ENCODE peak calls at places on chromosomes 12 and 14, in four cellular contexts. J is left ventricle myocardium inferior, M is psoas muscle, P is aorta. Y is an unnamed sample.

GRCh38 chr12:2998789-2999264 is 39.6 kb downstream of the TEAD4 start:
- DNase-seq in J (peak; percentile 68), M (peak; percentile 98), P (peak; percentile 92), Y (peak; percentile 44)

GRCh38 chr14:105364100-105364708 is 34.1 kb upstream of the TEX22 start:
- DNase-seq in J (peak; percentile 38), M (no peak), P (no peak), Y (peak; percentile 11)

GRCh38 chr12:49985981-49986380 is 13.2 kb downstream of the AQP6 start:
- DNase-seq in J (no peak), M (no peak), P (no peak), Y (no peak)

GRCh38 chr12:132321321-132322118 is 7.9 kb downstream of the GALNT9 start:
- DNase-seq in J (no peak), M (peak; percentile 30), P (no peak), Y (no peak)

GRCh38 chr14:21185506-21185905 is 29.6 kb upstream of the OR5AU1 start:
- DNase-seq in J (no peak), M (no peak), P (no peak), Y (no peak)

GRCh38 chr12:69996276-69996675 is 171.2 kb downstream of the MYRFL start:
- DNase-seq in J (no peak), M (no peak), P (no peak), Y (no peak)

GRCh38 chr14:33363687-33364086 is 425.0 kb downstream of the NPAS3 start:
- DNase-seq in J (no peak), M (no peak), P (no peak), Y (no peak)

GRCh38 chr12:50563434-50563787 is 58.6 kb downstream of the DIP2B start:
- DNase-seq in J (no peak), M (no peak), P (no peak), Y (no peak)

GRCh38 chr14:90383731-90384542 is 12.9 kb upstream of the CALM1 start:
- DNase-seq in J (peak; percentile 65), M (peak; percentile 81), P (peak; percentile 85), Y (peak; percentile 72)

GRCh38 chr12:31780096-31780495 is 51.3 kb upstream of the AMN1 start:
- DNase-seq in J (no peak), M (no peak), P (no peak), Y (no peak)

GRCh38 chr14:60884134-60884533 is 96.7 kb downstream of the TRMT5 start:
- DNase-seq in J (no peak), M (no peak), P (no peak), Y (no peak)

GRCh38 chr14:51873221-51873893 is 12.9 kb downstream of the GNG2 start:
- DNase-seq in J (no peak), M (no peak), P (no peak), Y (no peak)

GRCh38 chr12:87274594-87275245 is 754.5 kb downstream of the C12orf50 start:
- DNase-seq in J (no peak), M (no peak), P (no peak), Y (no peak)

GRCh38 chr12:106342397-106343212 is 14.9 kb upstream of the POLR3B start:
- DNase-seq in J (peak; percentile 80), M (peak; percentile 92), P (peak; percentile 85), Y (peak; percentile 87)

GRCh38 chr12:96198970-96199369 is 4.8 kb downstream of the ELK3 start:
- DNase-seq in J (no peak), M (no peak), P (no peak), Y (no peak)
- H3K4me1 ChIP-seq in J (peaks cover 70% of the 10 kb centered on the region), M (no peaks in the 10 kb centered on the region), P (peaks cover 4% of the 10 kb centered on the region), Y (peaks cover 4% of the 10 kb centered on the region)

DNA sequence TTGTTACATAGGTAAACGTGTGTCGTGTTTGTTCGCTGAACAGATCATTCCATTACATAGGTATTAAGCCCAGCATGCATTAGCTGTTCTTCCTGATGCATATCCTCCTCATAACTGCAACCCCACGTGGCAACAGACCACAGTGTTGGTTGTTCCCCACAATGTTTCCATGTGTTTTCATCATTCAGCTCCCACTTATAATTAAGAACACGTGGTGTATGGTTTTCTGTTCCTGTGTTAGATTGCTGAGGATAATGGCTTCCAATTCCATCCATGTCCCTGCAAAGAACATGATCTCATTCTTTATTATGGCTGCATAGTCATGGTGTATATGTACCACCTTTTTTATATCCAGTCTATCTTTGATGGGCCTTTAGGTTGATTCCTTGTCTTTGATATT is 1071.1 kb downstream of the SLC16A7 start:
- DNase-seq in J (no peak), M (no peak), P (no peak), Y (no peak)
- H3K4me3 ChIP-seq in J (no peak overlapping the region), M (no peak overlapping the region), P (no peak overlapping the region), Y (no peak overlapping the region)

GRCh38 chr12:6202331-6202730 is 2.1 kb downstream of the CD9 start:
- DNase-seq in J (no peak), M (no peak), P (no peak), Y (no peak)
- H3K4me1 ChIP-seq in J (peaks cover 81% of the 10 kb centered on the region), M (peaks cover 28% of the 10 kb centered on the region), P (peaks cover 4% of the 10 kb centered on the region), Y (peaks cover 6% of the 10 kb centered on the region)

GRCh38 chr12:68813242-68813593 is 5.2 kb downstream of the MDM2 start:
- DNase-seq in J (no peak), M (no peak), P (no peak), Y (no peak)
- H3K4me3 ChIP-seq in J (no peak overlapping the region), M (peak overlapping the region; percentile 93), P (no peak overlapping the region), Y (no peak overlapping the region)

GRCh38 chr12:109466821-109467220 is 10.3 kb downstream of the KCTD10 start:
- DNase-seq in J (no peak), M (no peak), P (no peak), Y (no peak)
- H3K4me1 ChIP-seq in J (peaks cover 100% of the 10 kb centered on the region), M (peaks cover 60% of the 10 kb centered on the region), P (peaks cover 20% of the 10 kb centered on the region), Y (peaks cover 16% of the 10 kb centered on the region)

DNA sequence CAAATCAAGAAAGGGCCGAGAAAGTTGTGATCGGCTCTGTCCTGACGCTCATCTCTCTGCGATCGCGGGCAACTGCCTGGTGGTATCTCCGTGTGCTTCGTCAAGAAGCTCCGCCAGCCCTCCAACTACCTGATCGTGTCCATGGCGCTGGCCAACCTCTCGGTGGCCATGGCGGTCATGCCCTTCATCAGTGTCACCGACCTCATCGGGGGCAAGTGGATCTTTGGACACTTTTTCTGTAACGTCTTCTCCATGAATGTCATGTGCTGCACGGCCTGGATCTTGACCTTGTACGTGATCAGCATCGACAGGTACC is 1.6 kb upstream of the HEBP1 start:
- DNase-seq in J (no peak), M (no peak), P (no peak), Y (no peak)
- H3K4me3 ChIP-seq in J (peak overlapping the region; percentile 86), M (peak overlapping the region; percentile 92), P (peak overlapping the region; percentile 89), Y (peak overlapping the region; percentile 58)

GRCh38 chr12:123391546-123392343 is 7.8 kb downstream of the KMT5A start:
- DNase-seq in J (no peak), M (peak; percentile 58), P (no peak), Y (no peak)

GRCh38 chr12:123388218-123388947 is 4.5 kb downstream of the KMT5A start:
- DNase-seq in J (peak; percentile 84), M (peak; percentile 90), P (peak; percentile 93), Y (peak; percentile 86)

GRCh38 chr12:123390415-123391093 is 6.6 kb downstream of the KMT5A start:
- DNase-seq in J (no peak), M (no peak), P (no peak), Y (no peak)

GRCh38 chr12:123388948-123389559 is 5.1 kb downstream of the KMT5A start:
- DNase-seq in J (no peak), M (no peak), P (no peak), Y (peak; percentile 18)

GRCh38 chr12:123389560-123390351 is 5.8 kb downstream of the KMT5A start:
- DNase-seq in J (peak; percentile 66), M (peak; percentile 87), P (peak; percentile 83), Y (no peak)
- H3K4me1 ChIP-seq in J (peaks cover 55% of the 10 kb centered on the region), M (peaks cover 40% of the 10 kb centered on the region), P (no peaks in the 10 kb centered on the region), Y (peaks cover 8% of the 10 kb centered on the region)

Y was measured in ovary.